ENCODE peak calls at places on chromosomes 5 and 9, in five cellular contexts. P is body of pancreas, V is SIG-M5, R is M059J, X is hippocampal formation. J is an unnamed sample.

GRCh38 chr5:93909356-93909755 is 168.0 kb upstream of the POU5F2 start:
- DNase-seq in P (no peak), V (no peak), R (peak), X (no peak), J (no peak)

GRCh38 chr5:74550927-74551326 is 89.6 kb downstream of the ENC1 start:
- DNase-seq in P (no peak), V (no peak), R (no peak), X (no peak), J (no peak)

GRCh38 chr5:123429993-123430392 is 6.8 kb upstream of the CEP120 start:
- DNase-seq in P (peak), V (peak), R (peak), X (no peak), J (no peak)

GRCh38 chr5:17087035-17087434 is 130.4 kb upstream of the BASP1 start:
- DNase-seq in P (peak), V (no peak), R (peak), X (no peak), J (no peak)

GRCh38 chr9:132074736-132075135 is 4.9 kb downstream of the MED27 start:
- DNase-seq in P (no peak), V (no peak), R (no peak), X (no peak), J (no peak)

GRCh38 chr9:3007331-3007730 is 163.4 kb upstream of the PUM3 start:
- DNase-seq in P (no peak), V (no peak), R (no peak), X (no peak), J (no peak)

GRCh38 chr5:139752506-139753350 is 42.9 kb upstream of the PSD2 start:
- DNase-seq in P (no peak), V (no peak), R (peak), X (no peak), J (no peak)

GRCh38 chr5:150457562-150458240 is 8.2 kb upstream of the RPS14 start:
- DNase-seq in P (no peak), V (no peak), R (no peak), X (no peak), J (no peak)

GRCh38 chr9:5122542-5122941 is 62.9 kb downstream of the INSL6 start:
- DNase-seq in P (no peak), V (no peak), R (no peak), X (no peak), J (no peak)

GRCh38 chr9:126692041-126692758 is 78.5 kb downstream of the LMX1B start:
- DNase-seq in P (no peak), V (no peak), R (no peak), X (no peak), J (no peak)

GRCh38 chr5:181133610-181134231 is 2.8 kb upstream of the OR2V1 start:
- DNase-seq in P (peak), V (no peak), R (peak), X (no peak), J (no peak)

GRCh38 chr9:69155341-69156030 is 18.6 kb upstream of the TJP2 start:
- DNase-seq in P (no peak), V (no peak), R (peak), X (no peak), J (no peak)